ENCODE peak calls at places on chromosomes 16 and 17, in seven cellular contexts. One of them, this sample, is unnamed.

GRCh38 chr16:73154063-73154870 is 106.3 kb upstream of the ZFHX3 start:
- DNase-seq in M059J: no peak
- DNase-seq in NCI-H460: no peak
- DNase-seq in cardiac septum: no peak
- DNase-seq in ascending aorta: peak
- DNase-seq in SK-N-DZ: peak
- DNase-seq in skeletal muscle cell: no peak
- DNase-seq in this sample: no peak

GRCh38 chr17:44333371-44333770 is 8.7 kb upstream of the SLC25A39 start:
- DNase-seq in ascending aorta: no peak
- DNase-seq in SK-N-DZ: no peak
- DNase-seq in M059J: no peak
- DNase-seq in NCI-H460: no peak
- DNase-seq in skeletal muscle cell: no peak
- DNase-seq in cardiac septum: peak
- DNase-seq in this sample: no peak

GRCh38 chr16:15816228-15816627 is 40.6 kb downstream of the MYH11 start:
- DNase-seq in skeletal muscle cell: no peak
- DNase-seq in cardiac septum: no peak
- DNase-seq in M059J: no peak
- DNase-seq in SK-N-DZ: no peak
- DNase-seq in NCI-H460: no peak
- DNase-seq in ascending aorta: no peak
- DNase-seq in this sample: no peak

GRCh38 chr16:81711609-81712329 is 67.3 kb upstream of the PLCG2 start:
- DNase-seq in SK-N-DZ: no peak
- DNase-seq in skeletal muscle cell: peak
- DNase-seq in ascending aorta: no peak
- DNase-seq in cardiac septum: no peak
- DNase-seq in NCI-H460: peak
- DNase-seq in M059J: peak
- DNase-seq in this sample: peak

GRCh38 chr17:8681175-8681949 is 50.8 kb upstream of the MYH10 start:
- DNase-seq in ascending aorta: no peak
- DNase-seq in skeletal muscle cell: peak
- DNase-seq in M059J: peak
- DNase-seq in NCI-H460: no peak
- DNase-seq in cardiac septum: no peak
- DNase-seq in SK-N-DZ: peak
- DNase-seq in this sample: peak

GRCh38 chr17:12727076-12727750 is 61.5 kb downstream of the MYOCD start:
- DNase-seq in M059J: peak
- DNase-seq in skeletal muscle cell: no peak
- DNase-seq in cardiac septum: no peak
- DNase-seq in NCI-H460: no peak
- DNase-seq in ascending aorta: no peak
- DNase-seq in SK-N-DZ: no peak
- DNase-seq in this sample: no peak

GRCh38 chr16:74623214-74623842 is 16.4 kb upstream of the GLG1 start:
- DNase-seq in SK-N-DZ: peak
- DNase-seq in NCI-H460: peak
- DNase-seq in M059J: peak
- DNase-seq in skeletal muscle cell: no peak
- DNase-seq in cardiac septum: no peak
- DNase-seq in ascending aorta: no peak
- DNase-seq in this sample: no peak

GRCh38 chr17:27413295-27413694 is 43.0 kb upstream of the KSR1 start:
- DNase-seq in M059J: no peak
- DNase-seq in NCI-H460: no peak
- DNase-seq in cardiac septum: no peak
- DNase-seq in ascending aorta: no peak
- DNase-seq in skeletal muscle cell: no peak
- DNase-seq in SK-N-DZ: no peak
- DNase-seq in this sample: no peak

GRCh38 chr17:38898812-38899348 is 26.5 kb upstream of the LASP1NB start:
- DNase-seq in ascending aorta: no peak
- DNase-seq in M059J: no peak
- DNase-seq in skeletal muscle cell: peak
- DNase-seq in cardiac septum: no peak
- DNase-seq in SK-N-DZ: no peak
- DNase-seq in NCI-H460: no peak
- DNase-seq in this sample: no peak

GRCh38 chr17:81870155-81870977 is 771 bp downstream of the ARHGDIA start:
- DNase-seq in M059J: peak
- DNase-seq in SK-N-DZ: peak
- DNase-seq in NCI-H460: no peak
- DNase-seq in skeletal muscle cell: no peak
- DNase-seq in ascending aorta: no peak
- DNase-seq in cardiac septum: no peak
- DNase-seq in this sample: peak

GRCh38 chr16:69861276-69862030 is 89.7 kb upstream of the CLEC18A start:
- DNase-seq in M059J: no peak
- DNase-seq in NCI-H460: no peak
- DNase-seq in cardiac septum: no peak
- DNase-seq in ascending aorta: no peak
- DNase-seq in skeletal muscle cell: peak
- DNase-seq in SK-N-DZ: no peak
- DNase-seq in this sample: peak

GRCh38 chr16:67388591-67388990 is 4.7 kb downstream of the TPPP3 start:
- DNase-seq in NCI-H460: no peak
- DNase-seq in ascending aorta: no peak
- DNase-seq in skeletal muscle cell: no peak
- DNase-seq in M059J: no peak
- DNase-seq in SK-N-DZ: no peak
- DNase-seq in cardiac septum: peak
- DNase-seq in this sample: no peak

GRCh38 chr17:33888455-33888854 is 366.6 kb upstream of the CCL2 start:
- DNase-seq in SK-N-DZ: no peak
- DNase-seq in skeletal muscle cell: no peak
- DNase-seq in ascending aorta: no peak
- DNase-seq in cardiac septum: no peak
- DNase-seq in NCI-H460: no peak
- DNase-seq in M059J: peak
- DNase-seq in this sample: no peak

GRCh38 chr17:66200685-66201092 is 8.8 kb upstream of the CEP112 start:
- DNase-seq in SK-N-DZ: peak
- DNase-seq in M059J: peak
- DNase-seq in ascending aorta: no peak
- DNase-seq in skeletal muscle cell: peak
- DNase-seq in cardiac septum: no peak
- DNase-seq in NCI-H460: peak
- DNase-seq in this sample: no peak

GRCh38 chr17:35256629-35257028 is 13.8 kb downstream of the SLFN5 start:
- DNase-seq in ascending aorta: no peak
- DNase-seq in M059J: peak
- DNase-seq in cardiac septum: no peak
- DNase-seq in SK-N-DZ: no peak
- DNase-seq in skeletal muscle cell: no peak
- DNase-seq in NCI-H460: peak
- DNase-seq in this sample: no peak

GRCh38 chr17:48054238-48055185 is 6.4 kb downstream of the NFE2L1 start:
- DNase-seq in M059J: no peak
- DNase-seq in NCI-H460: peak
- DNase-seq in ascending aorta: no peak
- DNase-seq in SK-N-DZ: peak
- DNase-seq in skeletal muscle cell: peak
- DNase-seq in cardiac septum: no peak
- DNase-seq in this sample: peak

GRCh38 chr17:7797976-7798375 is 36.0 kb upstream of the KDM6B start:
- DNase-seq in cardiac septum: peak
- DNase-seq in M059J: no peak
- DNase-seq in ascending aorta: no peak
- DNase-seq in NCI-H460: no peak
- DNase-seq in SK-N-DZ: no peak
- DNase-seq in skeletal muscle cell: no peak
- DNase-seq in this sample: no peak

GRCh38 chr16:72934661-72935403 is 113.1 kb downstream of the ZFHX3 start:
- DNase-seq in ascending aorta: no peak
- DNase-seq in skeletal muscle cell: peak
- DNase-seq in M059J: peak
- DNase-seq in SK-N-DZ: no peak
- DNase-seq in NCI-H460: no peak
- DNase-seq in cardiac septum: peak
- DNase-seq in this sample: peak

GRCh38 chr17:413706-414440 is 61.3 kb upstream of the RPH3AL start:
- DNase-seq in cardiac septum: no peak
- DNase-seq in SK-N-DZ: no peak
- DNase-seq in NCI-H460: no peak
- DNase-seq in M059J: no peak
- DNase-seq in skeletal muscle cell: no peak
- DNase-seq in ascending aorta: no peak
- DNase-seq in this sample: no peak

GRCh38 chr16:30054451-30054850 is 11.1 kb upstream of the ALDOA start:
- DNase-seq in ascending aorta: no peak
- DNase-seq in cardiac septum: no peak
- DNase-seq in SK-N-DZ: no peak
- DNase-seq in NCI-H460: no peak
- DNase-seq in M059J: peak
- DNase-seq in skeletal muscle cell: no peak
- DNase-seq in this sample: no peak

GRCh38 chr17:8294361-8294760 is 839 bp downstream of the SLC25A35 start:
- DNase-seq in cardiac septum: no peak
- DNase-seq in SK-N-DZ: no peak
- DNase-seq in M059J: no peak
- DNase-seq in ascending aorta: no peak
- DNase-seq in skeletal muscle cell: no peak
- DNase-seq in NCI-H460: no peak
- DNase-seq in this sample: no peak

GRCh38 chr17:75662511-75662910 is 4.4 kb downstream of the RECQL5 start:
- DNase-seq in skeletal muscle cell: no peak
- DNase-seq in cardiac septum: no peak
- DNase-seq in M059J: no peak
- DNase-seq in ascending aorta: no peak
- DNase-seq in NCI-H460: no peak
- DNase-seq in SK-N-DZ: no peak
- DNase-seq in this sample: no peak

GRCh38 chr16:75248536-75249380 is 2.7 kb downstream of the BCAR1 start:
- DNase-seq in M059J: no peak
- DNase-seq in SK-N-DZ: no peak
- DNase-seq in cardiac septum: no peak
- DNase-seq in ascending aorta: no peak
- DNase-seq in NCI-H460: no peak
- DNase-seq in skeletal muscle cell: no peak
- DNase-seq in this sample: no peak

GRCh38 chr17:30187528-30187927 is 48.0 kb downstream of the SLC6A4 start:
- DNase-seq in SK-N-DZ: no peak
- DNase-seq in M059J: no peak
- DNase-seq in skeletal muscle cell: no peak
- DNase-seq in NCI-H460: no peak
- DNase-seq in cardiac septum: no peak
- DNase-seq in ascending aorta: no peak
- DNase-seq in this sample: no peak

GRCh38 chr17:72591500-72592241 is 470.9 kb downstream of the SOX9 start:
- DNase-seq in cardiac septum: no peak
- DNase-seq in ascending aorta: no peak
- DNase-seq in SK-N-DZ: no peak
- DNase-seq in M059J: peak
- DNase-seq in NCI-H460: no peak
- DNase-seq in skeletal muscle cell: no peak
- DNase-seq in this sample: no peak

GRCh38 chr17:65403616-65404015 is 157.8 kb downstream of the AXIN2 start:
- DNase-seq in cardiac septum: no peak
- DNase-seq in SK-N-DZ: no peak
- DNase-seq in NCI-H460: no peak
- DNase-seq in M059J: no peak
- DNase-seq in skeletal muscle cell: no peak
- DNase-seq in ascending aorta: no peak
- DNase-seq in this sample: no peak

GRCh38 chr16:1076801-1077576 is 4.4 kb downstream of the SSTR5 start:
- DNase-seq in ascending aorta: no peak
- DNase-seq in NCI-H460: no peak
- DNase-seq in M059J: no peak
- DNase-seq in cardiac septum: no peak
- DNase-seq in skeletal muscle cell: no peak
- DNase-seq in SK-N-DZ: no peak
- DNase-seq in this sample: no peak

GRCh38 chr17:6079155-6079554 is 9.0 kb downstream of the WSCD1 start:
- DNase-seq in ascending aorta: no peak
- DNase-seq in cardiac septum: no peak
- DNase-seq in skeletal muscle cell: no peak
- DNase-seq in NCI-H460: no peak
- DNase-seq in M059J: no peak
- DNase-seq in SK-N-DZ: no peak
- DNase-seq in this sample: no peak

GRCh38 chr17:81165246-81166032 is at the start of gene PVALEF:
- DNase-seq in NCI-H460: no peak
- DNase-seq in cardiac septum: no peak
- DNase-seq in ascending aorta: no peak
- DNase-seq in SK-N-DZ: peak
- DNase-seq in skeletal muscle cell: no peak
- DNase-seq in M059J: no peak
- DNase-seq in this sample: no peak

GRCh38 chr17:7882068-7882467 is 6.5 kb upstream of the CHD3 start:
- DNase-seq in M059J: no peak
- DNase-seq in skeletal muscle cell: no peak
- DNase-seq in NCI-H460: no peak
- DNase-seq in ascending aorta: no peak
- DNase-seq in SK-N-DZ: no peak
- DNase-seq in cardiac septum: no peak
- DNase-seq in this sample: no peak

GRCh38 chr17:4411201-4411600 is 22.5 kb upstream of the SPNS3 start:
- DNase-seq in M059J: no peak
- DNase-seq in skeletal muscle cell: no peak
- DNase-seq in cardiac septum: no peak
- DNase-seq in ascending aorta: no peak
- DNase-seq in NCI-H460: no peak
- DNase-seq in SK-N-DZ: no peak
- DNase-seq in this sample: no peak

GRCh38 chr17:73906896-73907600 is 262.8 kb upstream of the SDK2 start:
- DNase-seq in NCI-H460: no peak
- DNase-seq in M059J: no peak
- DNase-seq in cardiac septum: no peak
- DNase-seq in skeletal muscle cell: no peak
- DNase-seq in SK-N-DZ: no peak
- DNase-seq in ascending aorta: no peak
- DNase-seq in this sample: no peak

GRCh38 chr16:11328172-11329079 is 16.8 kb upstream of the RMI2 start:
- DNase-seq in NCI-H460: peak
- DNase-seq in SK-N-DZ: no peak
- DNase-seq in skeletal muscle cell: peak
- DNase-seq in cardiac septum: no peak
- DNase-seq in M059J: peak
- DNase-seq in ascending aorta: no peak
- DNase-seq in this sample: peak

GRCh38 chr16:11862489-11862888 is 11.1 kb upstream of the RSL1D1 start:
- DNase-seq in cardiac septum: no peak
- DNase-seq in NCI-H460: no peak
- DNase-seq in skeletal muscle cell: no peak
- DNase-seq in ascending aorta: no peak
- DNase-seq in M059J: no peak
- DNase-seq in SK-N-DZ: no peak
- DNase-seq in this sample: no peak

GRCh38 chr17:46742539-46743270 is 75.8 kb downstream of the WNT3 start:
- DNase-seq in ascending aorta: no peak
- DNase-seq in NCI-H460: no peak
- DNase-seq in skeletal muscle cell: peak
- DNase-seq in M059J: peak
- DNase-seq in cardiac septum: no peak
- DNase-seq in SK-N-DZ: no peak
- DNase-seq in this sample: no peak

GRCh38 chr17:30958187-30958586 is 12.7 kb upstream of the RNF135 start:
- DNase-seq in skeletal muscle cell: no peak
- DNase-seq in ascending aorta: no peak
- DNase-seq in SK-N-DZ: no peak
- DNase-seq in NCI-H460: no peak
- DNase-seq in M059J: no peak
- DNase-seq in cardiac septum: no peak
- DNase-seq in this sample: no peak

GRCh38 chr16:87806246-87806607 is 40.4 kb upstream of the KLHDC4 start:
- DNase-seq in ascending aorta: no peak
- DNase-seq in cardiac septum: no peak
- DNase-seq in NCI-H460: no peak
- DNase-seq in SK-N-DZ: no peak
- DNase-seq in M059J: peak
- DNase-seq in skeletal muscle cell: no peak
- DNase-seq in this sample: no peak

GRCh38 chr17:83132251-83133081 is 53.1 kb downstream of the METRNL start:
- DNase-seq in NCI-H460: no peak
- DNase-seq in skeletal muscle cell: no peak
- DNase-seq in ascending aorta: peak
- DNase-seq in SK-N-DZ: no peak
- DNase-seq in M059J: no peak
- DNase-seq in cardiac septum: peak
- DNase-seq in this sample: no peak

This sample was measured in uterus.